ENCODE peak calls at places on chromosomes 5 and 9, in seven cellular contexts. K, L, A, Q, R, V and P are unnamed samples.

GRCh38 chr9:105515811-105516413 is 42.0 kb upstream of the FKTN start:
- DNase-seq in K (no peak), A (peak; percentile 36), L (no peak), R (no peak), V (no peak), Q (no peak), P (peak; percentile 10)

GRCh38 chr5:170863646-170864045 is 1.8 kb downstream of the RANBP17 start:
- DNase-seq in A (no peak), V (no peak), L (no peak), K (no peak), R (no peak), Q (no peak), P (no peak)

GRCh38 chr5:128002420-128002819 is 81.1 kb upstream of the SLC12A2 start:
- DNase-seq in A (no peak), V (no peak), K (no peak), Q (no peak), R (no peak), L (no peak), P (no peak)

GRCh38 chr5:127571314-127571713 is 53.9 kb downstream of the PRRC1 start:
- DNase-seq in A (no peak), V (no peak), Q (no peak), K (no peak), L (no peak), R (no peak), P (no peak)

GRCh38 chr5:93407470-93407869 is 173.5 kb downstream of the NR2F1-AS1 start:
- DNase-seq in K (no peak), Q (no peak), V (no peak), R (no peak), L (no peak), A (no peak), P (no peak)

GRCh38 chr9:89519393-89519805 is 21.5 kb upstream of the SEMA4D start:
- DNase-seq in Q (peak; percentile 26), K (no peak), A (no peak), L (no peak), R (peak; percentile 26), V (no peak), P (no peak)

GRCh38 chr9:99873943-99874584 is 32.4 kb upstream of the STX17 start:
- DNase-seq in R (no peak), K (no peak), V (no peak), L (no peak), A (no peak), Q (no peak), P (no peak)

GRCh38 chr5:35294976-35295375 is 64.7 kb upstream of the PRLR start:
- DNase-seq in R (no peak), K (no peak), A (no peak), L (peak; percentile 3), Q (no peak), V (no peak), P (no peak)

GRCh38 chr5:148290271-148291195 is 21.7 kb upstream of the SPINK7 start:
- DNase-seq in Q (peak; percentile 4), K (no peak), R (peak; percentile 21), A (peak; percentile 53), V (no peak), L (no peak), P (no peak)

GRCh38 chr9:104951487-104951886 is 23.5 kb upstream of the ABCA1 start:
- DNase-seq in K (no peak), Q (no peak), V (no peak), L (no peak), R (no peak), A (no peak), P (no peak)

GRCh38 chr5:543351-543750 is 19.1 kb upstream of the SLC9A3 start:
- DNase-seq in Q (no peak), V (peak; percentile 50), L (no peak), A (no peak), K (no peak), R (no peak), P (no peak)

GRCh38 chr9:122080986-122081385 is 12.1 kb downstream of the TTLL11 start:
- DNase-seq in A (no peak), Q (no peak), L (no peak), R (no peak), K (no peak), V (no peak), P (no peak)

GRCh38 chr5:65721775-65722574 is at the start of the genes NLN and SGTB:
- DNase-seq in Q (peak; percentile 37), A (peak; percentile 87), L (peak; percentile 93), R (peak; percentile 63), K (peak; percentile 69), V (peak; percentile 91), P (peak; percentile 95)

GRCh38 chr5:114358329-114358728 is 3.5 kb upstream of the KCNN2 start:
- DNase-seq in L (no peak), V (no peak), Q (no peak), A (no peak), K (no peak), R (no peak), P (no peak)

GRCh38 chr5:61330879-61331406 is 1.1 kb upstream of the ZSWIM6 start:
- DNase-seq in K (peak; percentile 40), Q (no peak), R (peak; percentile 31), L (peak; percentile 69), V (peak; percentile 84), A (peak; percentile 55), P (peak; percentile 78)

GRCh38 chr5:157665467-157666085 is 5.8 kb upstream of the C5orf52 start:
- DNase-seq in A (no peak), R (peak; percentile 12), V (no peak), Q (peak; percentile 18), L (no peak), K (no peak), P (no peak)

GRCh38 chr5:39986614-39987013 is 561.8 kb upstream of the DAB2 start:
- DNase-seq in V (no peak), Q (no peak), L (no peak), R (no peak), K (no peak), A (no peak), P (no peak)

GRCh38 chr5:117455236-117456233 is 880.9 kb upstream of the SEMA6A start:
- DNase-seq in V (no peak), K (no peak), A (peak; percentile 79), Q (peak; percentile 23), L (no peak), R (peak; percentile 22), P (peak; percentile 33)

GRCh38 chr5:22605473-22605872 is 247.7 kb downstream of the CDH12 start:
- DNase-seq in L (no peak), V (no peak), K (no peak), Q (no peak), R (no peak), A (no peak), P (no peak)

GRCh38 chr5:22615964-22616363 is 237.2 kb downstream of the CDH12 start:
- DNase-seq in A (no peak), K (no peak), Q (no peak), R (no peak), L (no peak), V (no peak), P (no peak)

GRCh38 chr5:22612928-22613327 is 240.2 kb downstream of the CDH12 start:
- DNase-seq in V (no peak), A (no peak), L (no peak), R (no peak), Q (no peak), K (no peak), P (no peak)

DNA sequence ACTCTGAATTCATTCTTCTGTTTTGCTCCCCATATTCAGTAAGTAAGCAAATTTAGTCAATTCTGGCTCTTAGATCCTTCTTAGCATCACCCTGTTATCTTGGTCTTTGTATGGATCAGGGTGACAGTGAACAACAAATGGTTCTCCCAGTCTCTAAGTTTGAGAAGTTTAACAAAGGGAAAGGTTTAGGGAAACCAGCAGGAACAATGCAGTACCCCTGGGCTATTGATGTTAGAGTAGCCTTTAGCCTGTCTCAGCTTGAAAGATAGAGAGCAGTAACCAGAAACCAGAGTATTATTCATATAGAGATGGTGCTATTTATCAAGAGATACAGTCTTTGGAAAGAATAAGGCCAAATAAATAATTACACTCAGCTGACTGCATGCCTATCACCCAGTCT is 241.8 kb downstream of the CDH12 start:
- DNase-seq in A (no peak), R (no peak), L (no peak), K (no peak), Q (no peak), V (no peak), P (no peak)
- TF ChIP-seq CTCF in A (no peak), R (no peak), L (no peak), K (no peak), Q (no peak), V (no peak), P (no peak)

DNA sequence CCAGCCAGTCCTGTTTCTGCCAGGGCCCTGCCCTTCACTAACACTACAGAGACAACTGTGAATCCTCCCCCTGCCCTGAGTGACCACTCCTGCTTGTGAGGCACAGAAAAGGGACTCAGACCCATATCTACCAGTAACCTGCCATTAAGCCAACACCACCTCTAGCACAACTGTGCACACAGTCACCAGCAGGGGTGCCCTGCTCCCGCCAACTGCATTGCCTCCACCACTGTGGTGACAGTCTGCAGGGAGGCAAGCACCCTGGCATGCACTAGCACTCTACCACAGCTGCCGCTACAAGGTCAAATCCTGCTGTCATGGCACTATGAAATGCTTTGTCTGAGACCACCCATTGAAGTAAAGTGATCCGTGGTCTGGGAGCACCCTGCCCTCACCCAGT is 1028.5 kb upstream of the CDH9 start:
- DNase-seq in L (no peak), R (no peak), K (no peak), V (no peak), Q (no peak), A (peak; percentile 57), P (no peak)
- TF ChIP-seq CTCF in L (no peak), R (no peak), K (no peak), V (no peak), Q (no peak), A (peak; percentile 46), P (no peak)

GRCh38 chr5:143093452-143094086 is 309.9 kb downstream of the NR3C1 start:
- DNase-seq in Q (no peak), A (no peak), V (no peak), L (no peak), K (no peak), R (no peak), P (no peak)

GRCh38 chr5:143094087-143094511 is 309.4 kb downstream of the NR3C1 start:
- DNase-seq in R (no peak), Q (no peak), K (no peak), A (peak; percentile 74), L (peak; percentile 46), V (no peak), P (peak; percentile 37)
- TF ChIP-seq CTCF in R (no peak), Q (no peak), K (no peak), A (peak; percentile 64), L (peak; percentile 18), V (peak; percentile 3), P (no peak)

DNA sequence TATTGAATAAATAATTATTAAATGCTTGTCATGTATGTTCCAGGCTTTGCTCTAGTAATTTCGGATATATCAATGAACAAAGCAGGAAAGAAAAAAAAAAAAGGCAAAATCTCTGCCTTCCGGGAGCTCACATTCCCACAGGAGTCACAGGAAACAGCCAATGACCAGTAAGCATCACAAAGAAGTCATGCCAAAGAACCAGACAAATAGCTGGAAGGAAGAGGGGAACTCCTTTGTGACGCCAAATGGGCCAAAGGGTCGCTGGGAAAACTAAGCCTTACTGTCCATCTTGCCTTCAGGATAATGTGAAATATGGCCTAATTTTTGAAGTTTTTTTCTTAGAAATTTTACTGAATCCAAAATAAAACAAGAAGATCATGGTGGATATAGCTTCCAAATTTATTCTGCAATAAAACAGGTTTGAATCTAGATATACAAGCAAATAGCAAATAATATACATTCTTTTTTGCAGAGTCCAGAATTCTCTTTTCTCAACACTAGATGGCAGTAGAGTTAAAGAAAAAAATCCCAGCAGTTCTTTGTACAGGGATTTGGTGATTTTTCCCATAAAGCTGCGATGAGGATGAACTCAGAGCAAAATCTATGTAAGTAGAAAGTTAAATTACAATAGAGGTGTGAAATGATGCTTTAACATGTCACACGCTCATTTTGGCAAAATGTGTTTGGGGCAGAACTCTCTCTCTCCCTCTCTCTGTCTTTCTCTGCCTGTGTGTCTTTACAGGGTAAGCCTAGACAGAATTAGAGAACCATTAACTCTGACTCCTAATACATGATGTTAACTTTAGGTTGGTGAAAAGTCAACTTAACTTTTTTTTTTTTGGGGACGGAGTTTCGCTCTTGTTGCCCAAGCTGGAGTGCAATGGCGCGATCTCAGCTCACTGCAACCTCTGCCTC is 60.0 kb upstream of the TUT7 start:
- DNase-seq in L (no peak), Q (no peak), R (peak; percentile 25), V (no peak), A (no peak), K (no peak), P (no peak)
- TF ChIP-seq CTCF in L (peak; percentile 77), Q (peak; percentile 82), R (peak; percentile 56), V (peak; percentile 73), A (peak; percentile 82), K (peak; percentile 22), P (peak; percentile 85)